ENCODE peak calls at places on chromosomes 1 and 21, in eight cellular contexts. One of them, this sample, is unnamed.

GRCh38 chr1:227796359-227796915 is 19.0 kb upstream of the PRSS38 start:
- DNase-seq in NCI-H1436: no peak
- DNase-seq in stimulated activated CD4-positive, alpha-beta T cell treated with anti-CD3 and anti-CD28 coated beads, Interleukin-12 subunit alpha, Interleukin-12 subunit beta, amount 100 ng/mL, for 48 hours: no peak
- DNase-seq in LNCaP clone FGC: no peak
- DNase-seq in activated T-cell treated with anti-CD3 and anti-CD28 coated beads for 1 hour: no peak
- DNase-seq in ecto neural progenitor cell: no peak
- DNase-seq in NCI-H446: no peak
- DNase-seq in uterus: no peak
- DNase-seq in this sample: no peak

GRCh38 chr1:117595993-117596720 is 9.7 kb upstream of the TENT5C start:
- DNase-seq in NCI-H1436: no peak
- DNase-seq in stimulated activated CD4-positive, alpha-beta T cell treated with anti-CD3 and anti-CD28 coated beads, Interleukin-12 subunit alpha, Interleukin-12 subunit beta, amount 100 ng/mL, for 48 hours: no peak
- DNase-seq in LNCaP clone FGC: no peak
- DNase-seq in activated T-cell treated with anti-CD3 and anti-CD28 coated beads for 1 hour: no peak
- DNase-seq in ecto neural progenitor cell: no peak
- DNase-seq in NCI-H446: no peak
- DNase-seq in uterus: no peak
- DNase-seq in this sample: peak

GRCh38 chr21:42679982-42680330 is 26.5 kb downstream of the PDE9A start:
- DNase-seq in NCI-H1436: no peak
- DNase-seq in stimulated activated CD4-positive, alpha-beta T cell treated with anti-CD3 and anti-CD28 coated beads, Interleukin-12 subunit alpha, Interleukin-12 subunit beta, amount 100 ng/mL, for 48 hours: no peak
- DNase-seq in LNCaP clone FGC: no peak
- DNase-seq in activated T-cell treated with anti-CD3 and anti-CD28 coated beads for 1 hour: no peak
- DNase-seq in ecto neural progenitor cell: no peak
- DNase-seq in NCI-H446: no peak
- DNase-seq in uterus: no peak
- DNase-seq in this sample: peak

GRCh38 chr1:3072178-3072947 is 3.4 kb downstream of the PRDM16 start:
- DNase-seq in NCI-H1436: no peak
- DNase-seq in stimulated activated CD4-positive, alpha-beta T cell treated with anti-CD3 and anti-CD28 coated beads, Interleukin-12 subunit alpha, Interleukin-12 subunit beta, amount 100 ng/mL, for 48 hours: no peak
- DNase-seq in LNCaP clone FGC: no peak
- DNase-seq in activated T-cell treated with anti-CD3 and anti-CD28 coated beads for 1 hour: no peak
- DNase-seq in ecto neural progenitor cell: no peak
- DNase-seq in NCI-H446: no peak
- DNase-seq in uterus: no peak
- DNase-seq in this sample: no peak

GRCh38 chr1:66271216-66271903 is 262.6 kb upstream of the SGIP1 start:
- DNase-seq in NCI-H1436: peak
- DNase-seq in stimulated activated CD4-positive, alpha-beta T cell treated with anti-CD3 and anti-CD28 coated beads, Interleukin-12 subunit alpha, Interleukin-12 subunit beta, amount 100 ng/mL, for 48 hours: peak
- DNase-seq in LNCaP clone FGC: peak
- DNase-seq in activated T-cell treated with anti-CD3 and anti-CD28 coated beads for 1 hour: no peak
- DNase-seq in ecto neural progenitor cell: no peak
- DNase-seq in NCI-H446: peak
- DNase-seq in uterus: peak
- DNase-seq in this sample: peak

GRCh38 chr1:200029035-200029623 is 1.6 kb downstream of the NR5A2 start:
- DNase-seq in NCI-H1436: peak
- DNase-seq in stimulated activated CD4-positive, alpha-beta T cell treated with anti-CD3 and anti-CD28 coated beads, Interleukin-12 subunit alpha, Interleukin-12 subunit beta, amount 100 ng/mL, for 48 hours: no peak
- DNase-seq in LNCaP clone FGC: no peak
- DNase-seq in activated T-cell treated with anti-CD3 and anti-CD28 coated beads for 1 hour: no peak
- DNase-seq in ecto neural progenitor cell: peak
- DNase-seq in NCI-H446: no peak
- DNase-seq in uterus: no peak
- DNase-seq in this sample: peak

GRCh38 chr1:226424228-226425003 is 16.5 kb upstream of the PARP1 start:
- DNase-seq in NCI-H1436: peak
- DNase-seq in stimulated activated CD4-positive, alpha-beta T cell treated with anti-CD3 and anti-CD28 coated beads, Interleukin-12 subunit alpha, Interleukin-12 subunit beta, amount 100 ng/mL, for 48 hours: no peak
- DNase-seq in LNCaP clone FGC: no peak
- DNase-seq in activated T-cell treated with anti-CD3 and anti-CD28 coated beads for 1 hour: no peak
- DNase-seq in ecto neural progenitor cell: peak
- DNase-seq in NCI-H446: peak
- DNase-seq in uterus: no peak
- DNase-seq in this sample: peak

GRCh38 chr1:223846668-223847007 is 891 bp upstream of the TP53BP2 start:
- DNase-seq in NCI-H1436: peak
- DNase-seq in stimulated activated CD4-positive, alpha-beta T cell treated with anti-CD3 and anti-CD28 coated beads, Interleukin-12 subunit alpha, Interleukin-12 subunit beta, amount 100 ng/mL, for 48 hours: no peak
- DNase-seq in LNCaP clone FGC: no peak
- DNase-seq in activated T-cell treated with anti-CD3 and anti-CD28 coated beads for 1 hour: no peak
- DNase-seq in ecto neural progenitor cell: no peak
- DNase-seq in NCI-H446: peak
- DNase-seq in uterus: peak
- DNase-seq in this sample: peak

GRCh38 chr1:230270185-230270939 is 155.8 kb downstream of the PGBD5 start:
- DNase-seq in NCI-H1436: peak
- DNase-seq in stimulated activated CD4-positive, alpha-beta T cell treated with anti-CD3 and anti-CD28 coated beads, Interleukin-12 subunit alpha, Interleukin-12 subunit beta, amount 100 ng/mL, for 48 hours: no peak
- DNase-seq in LNCaP clone FGC: no peak
- DNase-seq in activated T-cell treated with anti-CD3 and anti-CD28 coated beads for 1 hour: no peak
- DNase-seq in ecto neural progenitor cell: no peak
- DNase-seq in NCI-H446: no peak
- DNase-seq in uterus: no peak
- DNase-seq in this sample: no peak

GRCh38 chr21:29335720-29336119 is 37.0 kb downstream of the BACH1 start:
- DNase-seq in NCI-H1436: no peak
- DNase-seq in stimulated activated CD4-positive, alpha-beta T cell treated with anti-CD3 and anti-CD28 coated beads, Interleukin-12 subunit alpha, Interleukin-12 subunit beta, amount 100 ng/mL, for 48 hours: no peak
- DNase-seq in LNCaP clone FGC: no peak
- DNase-seq in activated T-cell treated with anti-CD3 and anti-CD28 coated beads for 1 hour: no peak
- DNase-seq in ecto neural progenitor cell: no peak
- DNase-seq in NCI-H446: no peak
- DNase-seq in uterus: no peak
- DNase-seq in this sample: peak

GRCh38 chr21:42039470-42039901 is 29.3 kb upstream of the ZBTB21 start:
- DNase-seq in NCI-H1436: no peak
- DNase-seq in stimulated activated CD4-positive, alpha-beta T cell treated with anti-CD3 and anti-CD28 coated beads, Interleukin-12 subunit alpha, Interleukin-12 subunit beta, amount 100 ng/mL, for 48 hours: no peak
- DNase-seq in LNCaP clone FGC: no peak
- DNase-seq in activated T-cell treated with anti-CD3 and anti-CD28 coated beads for 1 hour: no peak
- DNase-seq in ecto neural progenitor cell: no peak
- DNase-seq in NCI-H446: no peak
- DNase-seq in uterus: peak
- DNase-seq in this sample: no peak

GRCh38 chr1:179663810-179664209 is 72.2 kb downstream of the TDRD5 start:
- DNase-seq in NCI-H1436: no peak
- DNase-seq in stimulated activated CD4-positive, alpha-beta T cell treated with anti-CD3 and anti-CD28 coated beads, Interleukin-12 subunit alpha, Interleukin-12 subunit beta, amount 100 ng/mL, for 48 hours: no peak
- DNase-seq in LNCaP clone FGC: no peak
- DNase-seq in activated T-cell treated with anti-CD3 and anti-CD28 coated beads for 1 hour: no peak
- DNase-seq in ecto neural progenitor cell: no peak
- DNase-seq in NCI-H446: no peak
- DNase-seq in uterus: no peak
- DNase-seq in this sample: no peak

GRCh38 chr1:158323866-158324265 is 7.5 kb downstream of the CD1B start:
- DNase-seq in NCI-H1436: no peak
- DNase-seq in stimulated activated CD4-positive, alpha-beta T cell treated with anti-CD3 and anti-CD28 coated beads, Interleukin-12 subunit alpha, Interleukin-12 subunit beta, amount 100 ng/mL, for 48 hours: no peak
- DNase-seq in LNCaP clone FGC: no peak
- DNase-seq in activated T-cell treated with anti-CD3 and anti-CD28 coated beads for 1 hour: no peak
- DNase-seq in ecto neural progenitor cell: no peak
- DNase-seq in NCI-H446: no peak
- DNase-seq in uterus: no peak
- DNase-seq in this sample: no peak

GRCh38 chr1:118960026-118960561 is 28.0 kb downstream of the TBX15 start:
- DNase-seq in NCI-H1436: no peak
- DNase-seq in stimulated activated CD4-positive, alpha-beta T cell treated with anti-CD3 and anti-CD28 coated beads, Interleukin-12 subunit alpha, Interleukin-12 subunit beta, amount 100 ng/mL, for 48 hours: no peak
- DNase-seq in LNCaP clone FGC: no peak
- DNase-seq in activated T-cell treated with anti-CD3 and anti-CD28 coated beads for 1 hour: no peak
- DNase-seq in ecto neural progenitor cell: no peak
- DNase-seq in NCI-H446: no peak
- DNase-seq in uterus: no peak
- DNase-seq in this sample: no peak

GRCh38 chr1:210726621-210727020 is 397.9 kb downstream of the HHAT start:
- DNase-seq in NCI-H1436: no peak
- DNase-seq in stimulated activated CD4-positive, alpha-beta T cell treated with anti-CD3 and anti-CD28 coated beads, Interleukin-12 subunit alpha, Interleukin-12 subunit beta, amount 100 ng/mL, for 48 hours: peak
- DNase-seq in LNCaP clone FGC: no peak
- DNase-seq in activated T-cell treated with anti-CD3 and anti-CD28 coated beads for 1 hour: peak
- DNase-seq in ecto neural progenitor cell: peak
- DNase-seq in NCI-H446: no peak
- DNase-seq in uterus: no peak
- DNase-seq in this sample: peak

GRCh38 chr21:36873511-36873910 is 93.0 kb downstream of the HLCS start:
- DNase-seq in NCI-H1436: no peak
- DNase-seq in stimulated activated CD4-positive, alpha-beta T cell treated with anti-CD3 and anti-CD28 coated beads, Interleukin-12 subunit alpha, Interleukin-12 subunit beta, amount 100 ng/mL, for 48 hours: no peak
- DNase-seq in LNCaP clone FGC: no peak
- DNase-seq in activated T-cell treated with anti-CD3 and anti-CD28 coated beads for 1 hour: no peak
- DNase-seq in ecto neural progenitor cell: no peak
- DNase-seq in NCI-H446: no peak
- DNase-seq in uterus: no peak
- DNase-seq in this sample: no peak

GRCh38 chr1:153434746-153435455 is 18.6 kb downstream of the S100A7A start:
- DNase-seq in NCI-H1436: no peak
- DNase-seq in stimulated activated CD4-positive, alpha-beta T cell treated with anti-CD3 and anti-CD28 coated beads, Interleukin-12 subunit alpha, Interleukin-12 subunit beta, amount 100 ng/mL, for 48 hours: no peak
- DNase-seq in LNCaP clone FGC: no peak
- DNase-seq in activated T-cell treated with anti-CD3 and anti-CD28 coated beads for 1 hour: no peak
- DNase-seq in ecto neural progenitor cell: peak
- DNase-seq in NCI-H446: no peak
- DNase-seq in uterus: no peak
- DNase-seq in this sample: no peak